ENCODE peak calls at places on chromosomes 12 and 14, in six cellular contexts. One of them, this sample, is unnamed.

GRCh38 chr12:98136544-98136943 is 378.8 kb upstream of the TMPO start:
- DNase-seq in endothelial cell of umbilical vein: no peak
- DNase-seq in H1: no peak
- DNase-seq in WTC11: no peak
- DNase-seq in K562: no peak
- DNase-seq in A549: no peak
- DNase-seq in this sample: no peak

GRCh38 chr14:89667983-89668382 is 250.9 kb upstream of the FOXN3 start:
- DNase-seq in K562: no peak
- DNase-seq in H1: no peak
- DNase-seq in WTC11: no peak
- DNase-seq in endothelial cell of umbilical vein: no peak
- DNase-seq in A549: no peak
- DNase-seq in this sample: no peak

GRCh38 chr14:85533821-85534271 is 3.9 kb downstream of the FLRT2 start:
- DNase-seq in A549: peak
- DNase-seq in endothelial cell of umbilical vein: peak
- DNase-seq in K562: no peak
- DNase-seq in H1: peak
- DNase-seq in WTC11: peak
- DNase-seq in this sample: no peak

GRCh38 chr12:111588010-111588409 is 11.1 kb downstream of the ATXN2 start:
- DNase-seq in endothelial cell of umbilical vein: no peak
- DNase-seq in H1: no peak
- DNase-seq in WTC11: no peak
- DNase-seq in K562: no peak
- DNase-seq in A549: no peak
- DNase-seq in this sample: no peak

GRCh38 chr12:54021432-54022013 is 6.7 kb upstream of the HOXC6 start:
- DNase-seq in K562: no peak
- DNase-seq in endothelial cell of umbilical vein: no peak
- DNase-seq in H1: peak
- DNase-seq in A549: no peak
- DNase-seq in WTC11: peak
- DNase-seq in this sample: no peak

GRCh38 chr14:82067221-82067620 is 533.6 kb upstream of the SEL1L start:
- DNase-seq in endothelial cell of umbilical vein: no peak
- DNase-seq in H1: no peak
- DNase-seq in WTC11: no peak
- DNase-seq in K562: no peak
- DNase-seq in A549: no peak
- DNase-seq in this sample: no peak

GRCh38 chr12:54019924-54020586 is 8.2 kb upstream of the HOXC6 start:
- DNase-seq in WTC11: no peak
- DNase-seq in endothelial cell of umbilical vein: no peak
- DNase-seq in H1: no peak
- DNase-seq in A549: no peak
- DNase-seq in K562: no peak
- DNase-seq in this sample: no peak

GRCh38 chr14:71244341-71244740 is 337.1 kb downstream of the PCNX1 start:
- DNase-seq in K562: no peak
- DNase-seq in WTC11: no peak
- DNase-seq in A549: no peak
- DNase-seq in endothelial cell of umbilical vein: no peak
- DNase-seq in H1: no peak
- DNase-seq in this sample: no peak

GRCh38 chr12:130783110-130783715 is 55.8 kb downstream of the STX2 start:
- DNase-seq in endothelial cell of umbilical vein: no peak
- DNase-seq in K562: no peak
- DNase-seq in WTC11: no peak
- DNase-seq in A549: no peak
- DNase-seq in H1: no peak
- DNase-seq in this sample: no peak

GRCh38 chr14:89773644-89774316 is 180.8 kb downstream of the EFCAB11 start:
- DNase-seq in endothelial cell of umbilical vein: peak
- DNase-seq in K562: peak
- DNase-seq in A549: peak
- DNase-seq in WTC11: peak
- DNase-seq in H1: peak
- DNase-seq in this sample: peak

GRCh38 chr12:132222096-132222807 is 78.0 kb downstream of the NOC4L start:
- DNase-seq in WTC11: no peak
- DNase-seq in H1: no peak
- DNase-seq in K562: no peak
- DNase-seq in A549: peak
- DNase-seq in endothelial cell of umbilical vein: no peak
- DNase-seq in this sample: peak

GRCh38 chr12:114414866-114415524 is 9.1 kb upstream of the TBX5 start:
- DNase-seq in H1: no peak
- DNase-seq in K562: no peak
- DNase-seq in endothelial cell of umbilical vein: no peak
- DNase-seq in A549: no peak
- DNase-seq in WTC11: no peak
- DNase-seq in this sample: no peak

GRCh38 chr12:121535150-121536057 is 45.4 kb downstream of the KDM2B start:
- DNase-seq in K562: no peak
- DNase-seq in H1: no peak
- DNase-seq in endothelial cell of umbilical vein: no peak
- DNase-seq in A549: no peak
- DNase-seq in WTC11: no peak
- DNase-seq in this sample: no peak

GRCh38 chr12:62605972-62606371 is 139.3 kb downstream of the MON2 start:
- DNase-seq in A549: no peak
- DNase-seq in endothelial cell of umbilical vein: no peak
- DNase-seq in H1: no peak
- DNase-seq in WTC11: no peak
- DNase-seq in K562: no peak
- DNase-seq in this sample: no peak

GRCh38 chr12:62603811-62604098 is 137.1 kb downstream of the MON2 start:
- DNase-seq in WTC11: no peak
- DNase-seq in K562: no peak
- DNase-seq in endothelial cell of umbilical vein: no peak
- DNase-seq in H1: no peak
- DNase-seq in A549: no peak
- DNase-seq in this sample: no peak

GRCh38 chr12:62603061-62603810 is 136.6 kb downstream of the MON2 start:
- DNase-seq in endothelial cell of umbilical vein: peak
- DNase-seq in K562: peak
- DNase-seq in A549: peak
- DNase-seq in H1: peak
- DNase-seq in WTC11: peak
- DNase-seq in this sample: peak

GRCh38 chr12:62604856-62605255 is 138.2 kb downstream of the MON2 start:
- DNase-seq in H1: no peak
- DNase-seq in K562: peak
- DNase-seq in WTC11: no peak
- DNase-seq in A549: no peak
- DNase-seq in endothelial cell of umbilical vein: peak
- DNase-seq in this sample: no peak

DNA sequence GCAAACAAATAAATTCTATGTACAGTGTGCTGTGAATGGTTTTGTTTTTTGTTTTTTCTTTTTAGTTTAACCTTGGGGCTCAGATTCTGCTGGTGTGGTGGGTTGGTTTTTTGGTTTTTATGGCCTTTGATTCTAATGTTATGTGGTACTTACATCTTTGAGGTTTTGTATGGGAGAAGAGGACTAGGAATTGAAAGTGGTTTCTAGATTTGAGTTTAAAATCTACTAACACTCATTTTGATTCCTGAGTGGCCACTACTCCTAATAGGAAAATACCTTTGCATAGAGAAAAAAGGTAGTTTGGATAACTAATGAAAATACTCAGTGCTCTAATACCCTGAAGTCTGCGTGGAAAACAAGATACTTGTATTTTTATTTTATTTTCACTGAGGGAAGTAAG is 137.7 kb downstream of the MON2 start:
- DNase-seq in K562: no peak
- DNase-seq in H1: no peak
- DNase-seq in endothelial cell of umbilical vein: no peak
- DNase-seq in A549: no peak
- DNase-seq in WTC11: no peak
- DNase-seq in this sample: no peak
- TF ChIP-seq JUN in K562: no peak
- TF ChIP-seq JUN in H1: no peak
- TF ChIP-seq JUN in endothelial cell of umbilical vein: no peak
- TF ChIP-seq JUN in A549: no peak
- TF ChIP-seq JUN in WTC11: no peak
- TF ChIP-seq JUN in this sample: no peak

GRCh38 chr14:102295301-102295700 is 9.7 kb downstream of the MOK start:
- DNase-seq in WTC11: no peak
- DNase-seq in A549: peak
- DNase-seq in endothelial cell of umbilical vein: no peak
- DNase-seq in K562: no peak
- DNase-seq in H1: no peak
- DNase-seq in this sample: no peak
- TF ChIP-seq JUN in WTC11: no peak
- TF ChIP-seq JUN in A549: no peak
- TF ChIP-seq JUN in endothelial cell of umbilical vein: no peak
- TF ChIP-seq JUN in K562: no peak
- TF ChIP-seq JUN in H1: no peak
- TF ChIP-seq JUN in this sample: no peak

DNA sequence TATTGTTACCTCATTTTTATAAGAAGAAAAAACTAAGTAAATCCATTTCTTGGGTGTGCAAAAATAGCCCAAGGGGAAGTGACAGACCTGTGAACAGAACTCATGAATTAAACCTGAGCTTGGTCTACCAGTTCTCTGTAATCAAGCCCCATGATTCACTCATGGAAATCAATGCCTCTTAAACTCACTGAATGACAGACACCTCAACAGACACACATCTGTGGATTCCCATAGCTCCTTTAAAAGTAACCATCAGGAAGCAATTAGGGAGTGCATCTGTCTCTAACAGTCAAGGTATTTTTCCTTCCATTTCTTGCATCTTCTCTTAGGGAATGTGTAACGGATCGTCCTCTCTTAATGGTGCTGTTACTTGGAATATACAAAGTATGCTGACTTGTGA is 215.0 kb upstream of the EEA1 start:
- DNase-seq in H1: no peak
- DNase-seq in WTC11: no peak
- DNase-seq in endothelial cell of umbilical vein: no peak
- DNase-seq in A549: no peak
- DNase-seq in K562: no peak
- DNase-seq in this sample: no peak
- TF ChIP-seq JUN in H1: no peak
- TF ChIP-seq JUN in WTC11: no peak
- TF ChIP-seq JUN in endothelial cell of umbilical vein: no peak
- TF ChIP-seq JUN in A549: no peak
- TF ChIP-seq JUN in K562: no peak
- TF ChIP-seq JUN in this sample: no peak

GRCh38 chr12:62382526-62382925 is 84.1 kb upstream of the MON2 start:
- DNase-seq in A549: no peak
- DNase-seq in H1: no peak
- DNase-seq in endothelial cell of umbilical vein: no peak
- DNase-seq in K562: no peak
- DNase-seq in WTC11: no peak
- DNase-seq in this sample: no peak

GRCh38 chr12:62375603-62376002 is 91.0 kb upstream of the MON2 start:
- DNase-seq in WTC11: no peak
- DNase-seq in endothelial cell of umbilical vein: no peak
- DNase-seq in H1: no peak
- DNase-seq in A549: no peak
- DNase-seq in K562: no peak
- DNase-seq in this sample: no peak

GRCh38 chr12:62379723-62380045 is 86.9 kb upstream of the MON2 start:
- DNase-seq in WTC11: no peak
- DNase-seq in endothelial cell of umbilical vein: no peak
- DNase-seq in K562: no peak
- DNase-seq in A549: no peak
- DNase-seq in H1: no peak
- DNase-seq in this sample: no peak

DNA sequence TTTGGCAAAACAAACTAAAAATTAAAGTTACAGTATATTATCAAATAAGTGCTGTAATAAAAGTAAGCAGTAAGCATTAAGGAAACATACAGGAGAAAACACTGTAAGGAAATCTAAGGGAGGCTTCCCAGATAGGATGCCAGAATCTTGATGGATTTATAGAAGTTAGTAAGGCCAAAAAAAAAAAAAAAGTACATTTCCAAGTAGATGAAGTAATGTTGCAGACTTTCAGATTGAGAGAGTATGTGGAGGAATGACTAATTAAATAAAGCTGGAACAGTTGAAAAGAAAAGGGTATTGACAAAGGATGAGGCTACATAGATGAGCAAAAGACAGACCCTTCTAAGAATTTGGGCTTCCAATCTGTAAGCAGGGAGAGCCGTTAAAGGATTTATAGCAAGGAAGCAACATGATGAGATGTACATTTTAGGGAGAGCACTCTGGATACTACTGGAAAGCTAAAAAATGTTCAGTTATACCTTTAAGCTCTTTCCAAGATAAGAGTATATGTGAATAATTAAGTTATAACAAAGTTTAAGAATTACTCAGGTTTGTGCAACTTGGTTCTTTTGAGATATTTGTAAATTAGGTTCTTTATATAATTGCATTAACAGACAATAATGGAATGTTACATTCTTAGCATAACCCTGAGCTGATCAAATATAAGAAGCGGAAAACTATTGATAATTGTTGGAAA is 87.5 kb upstream of the MON2 start:
- DNase-seq in endothelial cell of umbilical vein: no peak
- DNase-seq in H1: no peak
- DNase-seq in A549: no peak
- DNase-seq in WTC11: no peak
- DNase-seq in K562: no peak
- DNase-seq in this sample: no peak
- TF ChIP-seq JUN in endothelial cell of umbilical vein: no peak
- TF ChIP-seq JUN in H1: no peak
- TF ChIP-seq JUN in A549: no peak
- TF ChIP-seq JUN in WTC11: no peak
- TF ChIP-seq JUN in K562: no peak
- TF ChIP-seq JUN in this sample: no peak

GRCh38 chr12:25994252-25994651 is 35.8 kb downstream of the RASSF8 start:
- DNase-seq in A549: no peak
- DNase-seq in H1: no peak
- DNase-seq in K562: no peak
- DNase-seq in endothelial cell of umbilical vein: no peak
- DNase-seq in WTC11: no peak
- DNase-seq in this sample: no peak
- TF ChIP-seq JUN in A549: no peak
- TF ChIP-seq JUN in H1: no peak
- TF ChIP-seq JUN in K562: no peak
- TF ChIP-seq JUN in endothelial cell of umbilical vein: no peak
- TF ChIP-seq JUN in WTC11: no peak
- TF ChIP-seq JUN in this sample: no peak

GRCh38 chr14:64788706-64789105 is 84.5 kb downstream of the PLEKHG3 start:
- DNase-seq in H1: no peak
- DNase-seq in K562: no peak
- DNase-seq in A549: peak
- DNase-seq in WTC11: no peak
- DNase-seq in endothelial cell of umbilical vein: peak
- DNase-seq in this sample: no peak

GRCh38 chr14:64784006-64784405 is 79.8 kb downstream of the PLEKHG3 start:
- DNase-seq in endothelial cell of umbilical vein: no peak
- DNase-seq in A549: no peak
- DNase-seq in H1: no peak
- DNase-seq in WTC11: no peak
- DNase-seq in K562: no peak
- DNase-seq in this sample: no peak

GRCh38 chr14:64789696-64790095 is 85.5 kb downstream of the PLEKHG3 start:
- DNase-seq in K562: no peak
- DNase-seq in H1: no peak
- DNase-seq in endothelial cell of umbilical vein: no peak
- DNase-seq in A549: no peak
- DNase-seq in WTC11: no peak
- DNase-seq in this sample: no peak

GRCh38 chr14:64787619-64788018 is 83.4 kb downstream of the PLEKHG3 start:
- DNase-seq in K562: no peak
- DNase-seq in A549: no peak
- DNase-seq in endothelial cell of umbilical vein: peak
- DNase-seq in WTC11: no peak
- DNase-seq in H1: no peak
- DNase-seq in this sample: no peak

GRCh38 chr14:64786296-64787149 is 82.3 kb downstream of the PLEKHG3 start:
- DNase-seq in K562: no peak
- DNase-seq in A549: no peak
- DNase-seq in WTC11: no peak
- DNase-seq in endothelial cell of umbilical vein: peak
- DNase-seq in H1: no peak
- DNase-seq in this sample: no peak
- TF ChIP-seq JUN in K562: no peak
- TF ChIP-seq JUN in A549: no peak
- TF ChIP-seq JUN in WTC11: no peak
- TF ChIP-seq JUN in endothelial cell of umbilical vein: no peak
- TF ChIP-seq JUN in H1: no peak
- TF ChIP-seq JUN in this sample: no peak